ENCODE peak calls at places on chromosome 15, in seven cellular contexts. C is neuronal stem cell; H is HEK293T; X is ovary; Y is Caco-2; P is HL-60; K is activated T-helper 1 cell treated with anti-CD3 and anti-CD28 coated beads, Interleukin-2, amount 50 U/mL, for 16 hours. U is an unnamed sample.

GRCh38 chr15:93420477-93420876 is 331.5 kb upstream of the RGMA start:
- DNase-seq in C (no peak), K (no peak), H (no peak), X (no peak), Y (no peak), P (no peak), U (no peak)

GRCh38 chr15:53872410-53872809 is 105.8 kb upstream of the UNC13C start:
- DNase-seq in K (no peak), X (no peak), P (peak; percentile 6), Y (no peak), C (no peak), H (no peak), U (no peak)

GRCh38 chr15:34336333-34336732 is 1.2 kb downstream of the SLC12A6 start:
- DNase-seq in P (no peak), H (no peak), X (no peak), C (no peak), Y (no peak), K (no peak), U (no peak)

GRCh38 chr15:87268675-87269074 is 987.9 kb downstream of the NTRK3 start:
- DNase-seq in K (no peak), H (no peak), X (no peak), Y (no peak), C (no peak), P (no peak), U (no peak)

GRCh38 chr15:66594836-66595235 is 29.0 kb upstream of the LCTL start:
- DNase-seq in P (no peak), C (no peak), X (no peak), K (no peak), Y (no peak), H (no peak), U (no peak)

GRCh38 chr15:44573386-44573785 is 36.4 kb downstream of the EIF3J start:
- DNase-seq in H (no peak), K (no peak), P (no peak), C (no peak), X (no peak), Y (no peak), U (no peak)

GRCh38 chr15:25243800-25244097 is 195.1 kb downstream of the UBE3A start:
- DNase-seq in X (peak; percentile 5), Y (no peak), K (no peak), C (no peak), P (no peak), H (no peak), U (no peak)

GRCh38 chr15:52056496-52056895 is 37.5 kb downstream of the MAPK6 start:
- DNase-seq in C (no peak), Y (no peak), P (no peak), K (no peak), H (no peak), X (no peak), U (no peak)

GRCh38 chr15:59074607-59075006 is 30.3 kb upstream of the CCNB2 start:
- DNase-seq in X (no peak), Y (no peak), C (no peak), K (no peak), P (no peak), H (no peak), U (no peak)

GRCh38 chr15:88187195-88187594 is 69.3 kb downstream of the NTRK3 start:
- DNase-seq in X (no peak), P (no peak), H (no peak), C (no peak), K (no peak), Y (no peak), U (no peak)

GRCh38 chr15:45606413-45606812 is 19.2 kb downstream of the BLOC1S6 start:
- DNase-seq in Y (no peak), P (no peak), H (no peak), X (no peak), C (no peak), K (no peak), U (peak; percentile 42)

GRCh38 chr15:78425643-78426042 is 12.4 kb upstream of the IREB2 start:
- DNase-seq in Y (no peak), H (no peak), X (no peak), K (no peak), P (peak; percentile 65), C (no peak), U (no peak)

GRCh38 chr15:89332446-89332845 is 2.2 kb downstream of the POLG start:
- DNase-seq in Y (no peak), H (peak; percentile 68), X (no peak), C (no peak), K (no peak), P (peak; percentile 21), U (peak; percentile 37)

GRCh38 chr15:35624881-35625280 is 78.9 kb upstream of the DPH6 start:
- DNase-seq in H (no peak), Y (no peak), C (no peak), P (no peak), X (no peak), K (no peak), U (peak; percentile 93)

GRCh38 chr15:74396445-74397238 is 29.2 kb upstream of the CYP11A1 start:
- DNase-seq in Y (peak; percentile 84), C (no peak), P (peak; percentile 22), X (no peak), K (no peak), H (no peak), U (peak; percentile 90)

GRCh38 chr15:44530653-44531052 is 6.3 kb upstream of the EIF3J start:
- DNase-seq in K (no peak), X (no peak), H (no peak), Y (no peak), P (no peak), C (no peak), U (no peak)

GRCh38 chr15:36590838-36591237 is 11.4 kb downstream of the CDIN1 start:
- DNase-seq in H (no peak), X (no peak), K (no peak), Y (no peak), P (no peak), C (no peak), U (peak; percentile 88)